ENCODE peak calls at places on chromosomes 13 and 19, in nine cellular contexts. U is tibial nerve, E is K562, Q is H1, J is A549, I is esophagus muscularis mucosa, M is stomach, G is suprapubic skin, D is ovary. P is an unnamed sample.

GRCh38 chr19:8158411-8159074 is 9.2 kb upstream of the FBN3 start:
- DNase-seq in U (no peak), E (peak; percentile 88), Q (no peak), J (peak; percentile 51), I (no peak), M (peak; percentile 55), G (no peak), D (no peak), P (peak; percentile 23)

GRCh38 chr13:79581870-79582315 is 100.9 kb downstream of the NDFIP2 start:
- DNase-seq in U (no peak), E (peak; percentile 11), Q (no peak), J (no peak), I (no peak), M (no peak), G (peak; percentile 58), D (no peak), P (no peak)

GRCh38 chr19:377801-378581 is 31.0 kb downstream of the C2CD4C start:
- DNase-seq in U (no peak), E (no peak), Q (no peak), J (no peak), I (no peak), M (no peak), G (no peak), D (no peak), P (no peak)

GRCh38 chr13:43879323-43880181 is at the start of the genes CCDC122 and LACC1:
- DNase-seq in U (peak; percentile 48), E (no peak), Q (no peak), J (peak; percentile 66), I (peak; percentile 92), M (peak; percentile 87), G (peak; percentile 91), D (peak; percentile 75), P (peak; percentile 88)

GRCh38 chr19:35522745-35523327 is 5.3 kb downstream of the SBSN start:
- DNase-seq in U (no peak), E (no peak), Q (no peak), J (no peak), I (no peak), M (no peak), G (no peak), D (no peak), P (no peak)

GRCh38 chr13:75995966-75996365 is 359.8 kb downstream of the LMO7 start:
- DNase-seq in U (no peak), E (no peak), Q (no peak), J (no peak), I (no peak), M (no peak), G (no peak), D (no peak), P (no peak)

GRCh38 chr13:21079206-21079605 is 17.8 kb upstream of the LATS2 start:
- DNase-seq in U (no peak), E (no peak), Q (no peak), J (no peak), I (no peak), M (no peak), G (no peak), D (no peak), P (no peak)

GRCh38 chr19:33064778-33065550 is at the start of gene RHPN2:
- DNase-seq in U (peak; percentile 22), E (peak; percentile 86), Q (no peak), J (peak; percentile 94), I (no peak), M (peak; percentile 81), G (no peak), D (peak; percentile 53), P (peak; percentile 87)

GRCh38 chr13:101424381-101425155 is 8.3 kb upstream of the NALCN start:
- DNase-seq in U (no peak), E (no peak), Q (no peak), J (no peak), I (no peak), M (no peak), G (no peak), D (no peak), P (no peak)

GRCh38 chr19:18879579-18880373 is 16.2 kb downstream of the CERS1 start:
- DNase-seq in U (no peak), E (peak; percentile 91), Q (no peak), J (no peak), I (no peak), M (peak; percentile 71), G (peak; percentile 60), D (no peak), P (peak; percentile 87)

GRCh38 chr19:40707615-40708014 is 9.1 kb downstream of the COQ8B start:
- DNase-seq in U (no peak), E (no peak), Q (no peak), J (no peak), I (no peak), M (no peak), G (no peak), D (no peak), P (no peak)

GRCh38 chr19:19096641-19097627 is 33.1 kb downstream of the SLC25A42 start:
- DNase-seq in U (no peak), E (no peak), Q (no peak), J (no peak), I (no peak), M (no peak), G (no peak), D (no peak), P (peak; percentile 65)

GRCh38 chr13:21033866-21034601 is 27.4 kb downstream of the LATS2 start:
- DNase-seq in U (no peak), E (no peak), Q (no peak), J (no peak), I (no peak), M (peak; percentile 57), G (no peak), D (no peak), P (no peak)

GRCh38 chr19:43651758-43652545 is 12.3 kb upstream of the CADM4 start:
- DNase-seq in U (peak; percentile 28), E (peak; percentile 89), Q (no peak), J (peak; percentile 80), I (no peak), M (peak; percentile 66), G (no peak), D (peak; percentile 53), P (peak; percentile 65)

GRCh38 chr13:112248909-112249592 is 127.1 kb upstream of the SPACA7 start:
- DNase-seq in U (no peak), E (no peak), Q (no peak), J (no peak), I (peak; percentile 75), M (no peak), G (no peak), D (no peak), P (no peak)

GRCh38 chr13:110226051-110226562 is 80.8 kb downstream of the COL4A1 start:
- DNase-seq in U (no peak), E (no peak), Q (no peak), J (no peak), I (no peak), M (no peak), G (no peak), D (no peak), P (no peak)

GRCh38 chr19:1417145-1417544 is 9.8 kb downstream of the DAZAP1 start:
- DNase-seq in U (no peak), E (no peak), Q (no peak), J (no peak), I (no peak), M (no peak), G (no peak), D (no peak), P (no peak)

GRCh38 chr19:16641695-16642094 is 13.7 kb upstream of the MED26 start:
- DNase-seq in U (no peak), E (no peak), Q (no peak), J (no peak), I (no peak), M (no peak), G (no peak), D (no peak), P (no peak)

GRCh38 chr19:32676186-32676894 is 692 bp downstream of the RGS9BP start:
- DNase-seq in U (no peak), E (no peak), Q (no peak), J (peak; percentile 43), I (no peak), M (peak; percentile 28), G (peak; percentile 65), D (no peak), P (no peak)

GRCh38 chr13:24512208-24513068 is at the start of gene PARP4:
- DNase-seq in U (peak; percentile 42), E (peak; percentile 87), Q (no peak), J (peak; percentile 53), I (no peak), M (peak; percentile 81), G (peak; percentile 84), D (peak; percentile 70), P (peak; percentile 88)
- TF ChIP-seq POLR2A in U (peak; percentile 55), E (peak; percentile 91), Q (peak; percentile 89), J (peak; percentile 58), I (peak; percentile 16), M (no peak), G (peak; percentile 47), D (peak; percentile 55), P (peak; percentile 96)

GRCh38 chr19:50798943-50799851 is 9.0 kb downstream of the ACP4 start:
- DNase-seq in U (no peak), E (no peak), Q (no peak), J (no peak), I (no peak), M (no peak), G (no peak), D (no peak), P (no peak)

GRCh38 chr19:50801107-50801506 is 10.9 kb downstream of the ACP4 start:
- DNase-seq in U (no peak), E (no peak), Q (no peak), J (no peak), I (no peak), M (no peak), G (no peak), D (no peak), P (no peak)

GRCh38 chr19:50804420-50805272 is 14.4 kb downstream of the ACP4 start:
- DNase-seq in U (peak; percentile 97), E (peak; percentile 99), Q (peak; percentile 96), J (peak; percentile 98), I (peak; percentile 99), M (peak; percentile 98), G (peak; percentile 99), D (peak; percentile 99), P (peak; percentile 98)

GRCh38 chr19:50808856-50809255 is 14.7 kb downstream of the KLK1 start:
- DNase-seq in U (no peak), E (no peak), Q (no peak), J (no peak), I (no peak), M (no peak), G (no peak), D (no peak), P (no peak)

GRCh38 chr19:50803633-50804419 is 13.6 kb downstream of the ACP4 start:
- DNase-seq in U (no peak), E (peak; percentile 68), Q (no peak), J (no peak), I (no peak), M (no peak), G (no peak), D (no peak), P (no peak)
- TF ChIP-seq EP300 in U (no peak), E (no peak), Q (no peak), J (no peak), I (no peak), M (no peak), G (no peak), D (no peak), P (no peak)

GRCh38 chr13:88411696-88412095 is 740.5 kb downstream of the SLITRK5 start:
- DNase-seq in U (no peak), E (no peak), Q (no peak), J (no peak), I (no peak), M (no peak), G (no peak), D (no peak), P (no peak)
- H3K4me3 ChIP-seq in U (no peak overlapping the region), E (no peak overlapping the region), Q (no peak overlapping the region), J (no peak overlapping the region), I (no peak overlapping the region), M (no peak overlapping the region), G (no peak overlapping the region), D (no peak overlapping the region), P (no peak overlapping the region)

GRCh38 chr13:56515441-56515840 is 625.3 kb upstream of the PRR20A start:
- DNase-seq in U (no peak), E (no peak), Q (no peak), J (no peak), I (no peak), M (no peak), G (no peak), D (no peak), P (no peak)
- TF ChIP-seq POLR2A in U (no peak), E (no peak), Q (no peak), J (no peak), I (no peak), M (no peak), G (no peak), D (no peak), P (no peak)